ENCODE peak calls at places on chromosome 4, in nine cellular contexts. E is lower lobe of right lung; T is H9; B is adrenal gland; D is CD8-positive, alpha-beta memory T cell; A is suprapubic skin; W is MM.1S; Z is heart right ventricle; R is heart left ventricle. P is an unnamed sample.

GRCh38 chr4:102503301-102503746 is 2.2 kb downstream of the NFKB1 start:
- DNase-seq in A (no peak), E (no peak), W (peak), B (no peak), R (no peak), T (no peak), D (no peak), Z (no peak), P (no peak)

GRCh38 chr4:51831133-51831532 is 11.8 kb upstream of the DCUN1D4 start:
- DNase-seq in A (no peak), D (peak), W (peak), R (peak), E (peak), B (peak), Z (peak), T (peak), P (peak)

GRCh38 chr4:150242820-150243458 is 164.7 kb downstream of the DCLK2 start:
- DNase-seq in E (no peak), D (no peak), Z (peak), B (no peak), T (peak), W (peak), R (no peak), A (no peak), P (peak)

GRCh38 chr4:163991268-163991667 is 496.8 kb downstream of the TMA16 start:
- DNase-seq in Z (no peak), R (no peak), A (no peak), E (no peak), T (no peak), W (no peak), B (no peak), D (no peak), P (no peak)

GRCh38 chr4:53863163-53863562 is 201.2 kb downstream of the CHIC2 start:
- DNase-seq in T (no peak), R (peak), B (no peak), W (no peak), D (no peak), Z (peak), A (no peak), E (no peak), P (no peak)

GRCh38 chr4:40722576-40723161 is 27.1 kb upstream of the NSUN7 start:
- DNase-seq in R (no peak), T (no peak), A (no peak), W (no peak), Z (peak), D (no peak), E (peak), B (no peak), P (peak)

GRCh38 chr4:150316332-150317205 is 238.3 kb downstream of the DCLK2 start:
- DNase-seq in B (no peak), D (no peak), W (no peak), E (no peak), A (no peak), T (no peak), Z (no peak), R (no peak), P (no peak)

GRCh38 chr4:3388461-3389185 is 53.1 kb upstream of the HGFAC start:
- DNase-seq in E (peak), R (no peak), Z (no peak), W (no peak), D (no peak), A (peak), B (no peak), T (no peak), P (no peak)

GRCh38 chr4:157781361-157781760 is 391.5 kb downstream of the GASK1B start:
- DNase-seq in W (no peak), Z (no peak), T (no peak), R (no peak), B (no peak), D (no peak), A (no peak), E (no peak), P (no peak)

GRCh38 chr4:112517067-112517588 is 1.1 kb upstream of the NEUROG2 start:
- DNase-seq in D (no peak), T (peak), Z (no peak), E (no peak), W (no peak), B (no peak), A (no peak), R (no peak), P (no peak)

GRCh38 chr4:2260336-2261109 is 1.4 kb downstream of the MXD4 start:
- DNase-seq in T (peak), D (peak), E (peak), B (peak), R (peak), A (peak), Z (peak), W (no peak), P (no peak)

GRCh38 chr4:38266616-38267015 is 306.4 kb downstream of the PTTG2 start:
- DNase-seq in E (no peak), W (no peak), R (peak), B (peak), T (no peak), D (no peak), Z (no peak), A (no peak), P (peak)

GRCh38 chr4:38499101-38499500 is 164.9 kb upstream of the KLF3 start:
- DNase-seq in W (no peak), Z (no peak), R (no peak), B (no peak), T (no peak), A (no peak), D (no peak), E (no peak), P (no peak)

GRCh38 chr4:189787216-189788031 is 153.2 kb upstream of the FRG1 start:
- DNase-seq in D (no peak), E (no peak), Z (no peak), R (no peak), A (no peak), B (no peak), W (no peak), T (no peak), P (no peak)

GRCh38 chr4:177308125-177308524 is 1.5 kb upstream of the NEIL3 start:
- DNase-seq in Z (no peak), D (no peak), T (no peak), A (no peak), E (no peak), B (peak), R (no peak), W (no peak), P (no peak)

GRCh38 chr4:18859468-18859867 is 837.9 kb upstream of the LCORL start:
- DNase-seq in D (no peak), T (no peak), A (no peak), E (no peak), R (no peak), B (no peak), W (no peak), Z (no peak), P (no peak)

GRCh38 chr4:165217325-165217724 is 10.0 kb downstream of the KLHL2 start:
- DNase-seq in D (no peak), W (no peak), E (no peak), R (no peak), T (no peak), B (no peak), A (no peak), Z (no peak), P (no peak)

GRCh38 chr4:48129307-48130014 is 4.6 kb downstream of the TXK start:
- DNase-seq in T (no peak), A (no peak), B (no peak), E (no peak), D (no peak), R (peak), Z (no peak), W (no peak), P (no peak)

GRCh38 chr4:64503416-64503815 is 94.2 kb upstream of the TECRL start:
- DNase-seq in A (no peak), E (no peak), W (no peak), D (no peak), R (no peak), B (no peak), Z (no peak), T (no peak), P (no peak)

GRCh38 chr4:75490155-75490554 is 24.0 kb downstream of the RCHY1 start:
- DNase-seq in W (peak), B (no peak), R (no peak), E (no peak), T (no peak), A (no peak), Z (no peak), D (no peak), P (no peak)

GRCh38 chr4:153398713-153399112 is 54.2 kb downstream of the MND1 start:
- DNase-seq in A (no peak), W (no peak), R (no peak), Z (no peak), B (no peak), T (no peak), D (no peak), E (no peak), P (no peak)

GRCh38 chr4:120096508-120097297 is 30.1 kb upstream of the MAD2L1 start:
- DNase-seq in A (no peak), T (no peak), D (no peak), E (no peak), Z (no peak), R (no peak), W (no peak), B (no peak), P (no peak)

GRCh38 chr4:116618638-116619037 is 466.7 kb downstream of the TRAM1L1 start:
- DNase-seq in E (no peak), W (no peak), R (no peak), Z (no peak), T (no peak), D (no peak), B (no peak), A (no peak), P (no peak)

GRCh38 chr4:17218801-17219200 is 293.1 kb downstream of the QDPR start:
- DNase-seq in A (no peak), E (no peak), D (no peak), T (no peak), B (no peak), W (no peak), R (no peak), Z (no peak), P (no peak)

GRCh38 chr4:17597517-17597916 is 16.9 kb upstream of the MED28 start:
- DNase-seq in W (no peak), A (no peak), T (no peak), D (no peak), Z (no peak), B (no peak), R (no peak), E (no peak), P (no peak)

GRCh38 chr4:108833041-108833440 is 70.2 kb upstream of the ETNPPL start:
- DNase-seq in B (no peak), Z (no peak), R (no peak), A (no peak), D (no peak), W (no peak), E (no peak), T (no peak), P (no peak)

GRCh38 chr4:173937871-173938270 is 345.6 kb downstream of the FBXO8 start:
- DNase-seq in R (no peak), A (no peak), B (no peak), T (no peak), D (no peak), W (no peak), Z (no peak), E (no peak), P (no peak)

GRCh38 chr4:22237155-22237751 is 278.6 kb downstream of the ADGRA3 start:
- DNase-seq in A (no peak), Z (no peak), R (no peak), D (no peak), T (peak), B (no peak), W (peak), E (peak), P (peak)

GRCh38 chr4:145731026-145731425 is 51.1 kb downstream of the C4orf51 start:
- DNase-seq in E (no peak), W (no peak), B (no peak), T (no peak), R (no peak), Z (peak), A (no peak), D (no peak), P (no peak)

GRCh38 chr4:87425711-87426110 is 3.3 kb downstream of the NUDT9 start:
- DNase-seq in D (no peak), W (no peak), A (no peak), B (no peak), R (no peak), T (no peak), E (no peak), Z (no peak), P (no peak)

GRCh38 chr4:25160714-25161598 is 707 bp upstream of the SEPSECS start:
- DNase-seq in A (no peak), E (no peak), B (no peak), D (no peak), T (no peak), R (no peak), Z (peak), W (no peak), P (no peak)

GRCh38 chr4:97367878-97368277 is 775.4 kb downstream of the STPG2 start:
- DNase-seq in E (no peak), W (no peak), D (no peak), B (peak), A (no peak), T (no peak), R (no peak), Z (no peak), P (no peak)

GRCh38 chr4:169815606-169816005 is 57.9 kb upstream of the HPF1 start:
- DNase-seq in W (no peak), E (no peak), Z (no peak), A (no peak), R (no peak), D (no peak), T (no peak), B (no peak), P (no peak)

DNA sequence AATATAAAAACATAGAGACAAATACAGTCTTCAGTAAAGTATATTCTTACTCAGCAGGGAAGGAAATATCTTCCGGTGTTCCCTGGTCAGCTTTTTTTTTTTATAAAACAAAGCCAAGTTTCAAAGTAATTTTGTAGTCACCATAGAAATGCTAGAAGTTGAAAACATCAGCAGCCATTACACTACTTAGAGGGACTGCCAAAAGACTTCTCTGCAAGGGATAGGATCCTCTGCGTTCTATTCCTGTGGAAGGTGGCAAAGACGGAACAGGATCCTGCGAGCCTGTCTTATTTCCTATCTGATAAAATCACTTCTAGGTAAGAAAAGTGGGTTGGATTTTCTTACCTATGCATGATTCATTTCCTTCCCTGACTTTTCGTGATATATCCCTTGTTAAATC is 19.4 kb downstream of the CLDN22 start:
- DNase-seq in Z (no peak), T (no peak), W (no peak), B (no peak), D (no peak), A (no peak), R (no peak), E (no peak), P (no peak)
- H3K27ac ChIP-seq in Z (no peak), T (no peak), W (no peak), B (no peak), D (no peak), A (no peak), R (no peak), E (no peak), P (no peak)

DNA sequence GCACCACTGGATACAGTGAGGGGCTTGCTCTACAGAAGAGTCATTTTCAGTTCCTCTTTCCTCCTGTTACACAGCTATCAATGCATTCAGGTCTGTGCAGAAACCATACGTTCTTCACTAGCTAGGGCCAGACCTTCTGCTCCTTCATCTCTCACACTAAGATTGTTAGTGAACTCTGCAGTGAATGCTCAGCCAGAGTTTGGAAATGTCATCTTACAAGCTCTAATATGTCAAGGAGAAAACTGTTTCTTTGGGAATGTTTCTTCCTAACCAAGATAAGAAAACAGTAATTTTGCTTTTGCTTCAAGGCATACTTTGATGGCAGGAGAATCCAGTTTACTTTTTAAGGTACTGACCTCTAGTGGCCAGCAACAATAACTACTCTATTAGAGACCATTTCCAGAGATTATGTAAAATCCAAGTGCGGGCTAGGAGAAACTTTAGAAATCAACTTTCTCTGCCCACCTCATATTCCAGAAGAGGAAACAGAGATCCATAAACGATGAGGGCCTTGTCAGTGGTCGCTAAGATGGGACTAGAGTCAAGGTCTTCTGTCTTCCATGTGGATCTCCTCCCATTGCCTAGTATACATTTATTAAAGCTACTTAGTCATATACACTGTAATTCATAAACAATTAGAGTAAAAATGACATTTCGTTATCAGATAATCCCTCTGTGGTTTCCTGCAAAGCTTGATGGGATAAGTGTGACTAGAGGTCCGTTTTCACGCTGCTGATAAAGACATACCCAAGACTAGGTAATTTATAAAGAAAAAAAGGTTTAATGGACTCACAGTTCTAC is 12.1 kb upstream of the CC2D2A start:
- DNase-seq in E (no peak), T (no peak), A (no peak), D (no peak), B (no peak), Z (no peak), W (peak), R (no peak), P (no peak)
- H3K27ac ChIP-seq in E (no peak), T (no peak), A (peak), D (no peak), B (no peak), Z (no peak), W (no peak), R (peak), P (peak)

GRCh38 chr4:56147371-56147770 is 198.6 kb downstream of the CEP135 start:
- DNase-seq in R (no peak), D (no peak), T (no peak), B (no peak), A (no peak), W (no peak), Z (no peak), E (no peak), P (no peak)
- H3K27ac ChIP-seq in R (no peak), D (no peak), T (no peak), B (no peak), A (no peak), W (no peak), Z (no peak), E (no peak), P (no peak)

GRCh38 chr4:118684873-118685811 is at the start of gene METTL14:
- DNase-seq in D (peak), B (peak), T (peak), E (peak), Z (peak), A (peak), R (peak), W (peak), P (peak)

GRCh38 chr4:118680808-118681207 is 4.4 kb upstream of the METTL14 start:
- DNase-seq in E (no peak), D (no peak), B (no peak), T (peak), Z (no peak), A (no peak), R (no peak), W (no peak), P (no peak)

GRCh38 chr4:118682928-118683327 is 2.3 kb upstream of the METTL14 start:
- DNase-seq in D (no peak), R (no peak), Z (no peak), W (peak), A (no peak), T (no peak), B (no peak), E (no peak), P (no peak)

GRCh38 chr4:118683513-118683912 is 1.7 kb upstream of the METTL14 start:
- DNase-seq in E (no peak), R (no peak), W (no peak), D (no peak), A (no peak), T (peak), Z (no peak), B (no peak), P (no peak)
- H3K27ac ChIP-seq in E (no peak), R (no peak), W (no peak), D (no peak), A (no peak), T (no peak), Z (no peak), B (no peak), P (no peak)

DNA sequence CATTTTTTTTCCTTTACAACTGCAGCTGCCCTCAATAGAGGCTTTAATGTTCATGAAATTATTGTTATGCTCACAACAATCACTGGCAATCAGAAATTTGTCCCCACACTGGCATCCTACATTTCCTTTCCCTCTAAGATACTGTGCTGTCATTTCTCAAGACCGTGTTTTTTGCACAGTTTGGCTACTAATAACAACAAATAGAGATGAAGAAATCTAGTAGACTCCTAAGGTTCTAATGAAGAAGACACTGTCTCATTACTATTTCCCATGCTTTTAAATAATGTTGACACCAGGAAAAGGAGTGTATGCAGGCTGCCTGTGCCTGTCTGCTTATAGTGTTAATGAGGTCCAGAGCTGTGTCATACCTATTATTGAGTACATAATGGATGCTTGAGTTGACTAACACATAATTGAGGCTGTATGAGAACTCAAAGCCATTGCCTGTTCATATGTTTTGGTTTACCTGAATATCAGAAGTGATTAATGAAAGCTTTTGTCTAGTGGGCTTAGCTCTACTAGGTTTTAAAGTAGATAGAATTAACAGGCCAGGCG is 1.5 kb upstream of the EIF4E start:
- DNase-seq in D (no peak), R (no peak), T (no peak), Z (no peak), E (no peak), B (no peak), W (no peak), A (no peak), P (no peak)
- H3K27ac ChIP-seq in D (peak), R (peak), T (no peak), Z (no peak), E (peak), B (peak), W (peak), A (peak), P (peak)

GRCh38 chr4:473575-474457 is 25.1 kb downstream of the ZNF721 start:
- DNase-seq in W (peak), T (peak), R (peak), E (peak), Z (peak), D (peak), B (peak), A (peak), P (peak)

GRCh38 chr4:477686-478085 is 21.3 kb downstream of the ZNF721 start:
- DNase-seq in D (no peak), R (no peak), W (no peak), A (no peak), E (no peak), T (no peak), Z (no peak), B (no peak), P (no peak)

GRCh38 chr4:478373-478772 is 20.6 kb downstream of the ZNF721 start:
- DNase-seq in A (no peak), T (no peak), Z (no peak), D (no peak), B (no peak), E (no peak), W (no peak), R (no peak), P (no peak)

GRCh38 chr4:475962-476361 is 23.0 kb downstream of the ZNF721 start:
- DNase-seq in Z (no peak), E (no peak), T (no peak), A (no peak), B (no peak), D (no peak), W (no peak), R (no peak), P (no peak)

GRCh38 chr4:476501-476900 is 22.5 kb downstream of the ZNF721 start:
- DNase-seq in D (no peak), R (no peak), Z (no peak), B (no peak), E (no peak), W (no peak), A (no peak), T (no peak), P (no peak)
- H3K27ac ChIP-seq in D (no peak), R (no peak), Z (no peak), B (no peak), E (no peak), W (no peak), A (no peak), T (no peak), P (no peak)

GRCh38 chr4:76758290-76758882 is 139.6 kb downstream of the SOWAHB start:
- DNase-seq in T (no peak), W (peak), D (no peak), B (peak), E (no peak), Z (peak), R (no peak), A (no peak), P (no peak)
- H3K27ac ChIP-seq in T (no peak), W (no peak), D (no peak), B (no peak), E (no peak), Z (no peak), R (no peak), A (peak), P (no peak)

GRCh38 chr4:8395504-8395903 is 45.0 kb downstream of the ACOX3 start:
- DNase-seq in B (no peak), E (no peak), R (no peak), T (no peak), D (no peak), Z (no peak), W (no peak), A (no peak), P (no peak)
- H3K27ac ChIP-seq in B (no peak), E (no peak), R (no peak), T (no peak), D (no peak), Z (no peak), W (no peak), A (no peak), P (peak)